ENCODE peak calls at places on chromosomes 7 and 10, in seven cellular contexts. One of them, this sample, is unnamed.

GRCh38 chr10:59346321-59346720 is 16.0 kb downstream of the FAM13C start:
- DNase-seq in stimulated activated CD4-positive, alpha-beta T cell treated with anti-CD3 and anti-CD28 coated beads, TNF-alpha, amount 100 ng/mL, for 1 hour: no peak
- DNase-seq in lower leg skin: no peak
- DNase-seq in coronary artery: no peak
- DNase-seq in stimulated activated CD8-positive, alpha-beta memory T cell treated with anti-CD3 and anti-CD28 coated beads, Interleukin-4, amount 100 ng/mL, for 1 hour: no peak
- DNase-seq in progenitor cell of endocrine pancreas: no peak
- DNase-seq in GM10248: no peak
- DNase-seq in this sample: no peak

GRCh38 chr7:42198974-42199668 is 37.9 kb downstream of the GLI3 start:
- DNase-seq in coronary artery: no peak
- DNase-seq in stimulated activated CD8-positive, alpha-beta memory T cell treated with anti-CD3 and anti-CD28 coated beads, Interleukin-4, amount 100 ng/mL, for 1 hour: no peak
- DNase-seq in GM10248: no peak
- DNase-seq in stimulated activated CD4-positive, alpha-beta T cell treated with anti-CD3 and anti-CD28 coated beads, TNF-alpha, amount 100 ng/mL, for 1 hour: no peak
- DNase-seq in progenitor cell of endocrine pancreas: no peak
- DNase-seq in lower leg skin: no peak
- DNase-seq in this sample: no peak

GRCh38 chr7:104267701-104268368 is 60.0 kb upstream of the ORC5 start:
- DNase-seq in stimulated activated CD8-positive, alpha-beta memory T cell treated with anti-CD3 and anti-CD28 coated beads, Interleukin-4, amount 100 ng/mL, for 1 hour: no peak
- DNase-seq in lower leg skin: no peak
- DNase-seq in progenitor cell of endocrine pancreas: no peak
- DNase-seq in coronary artery: no peak
- DNase-seq in GM10248: no peak
- DNase-seq in stimulated activated CD4-positive, alpha-beta T cell treated with anti-CD3 and anti-CD28 coated beads, TNF-alpha, amount 100 ng/mL, for 1 hour: no peak
- DNase-seq in this sample: peak; percentile 38

GRCh38 chr10:116704926-116705325 is 37.4 kb downstream of the HSPA12A start:
- DNase-seq in lower leg skin: no peak
- DNase-seq in progenitor cell of endocrine pancreas: no peak
- DNase-seq in stimulated activated CD4-positive, alpha-beta T cell treated with anti-CD3 and anti-CD28 coated beads, TNF-alpha, amount 100 ng/mL, for 1 hour: no peak
- DNase-seq in stimulated activated CD8-positive, alpha-beta memory T cell treated with anti-CD3 and anti-CD28 coated beads, Interleukin-4, amount 100 ng/mL, for 1 hour: no peak
- DNase-seq in coronary artery: no peak
- DNase-seq in GM10248: no peak
- DNase-seq in this sample: no peak

GRCh38 chr7:158473946-158474345 is 113.7 kb downstream of the PTPRN2 start:
- DNase-seq in coronary artery: no peak
- DNase-seq in progenitor cell of endocrine pancreas: no peak
- DNase-seq in stimulated activated CD8-positive, alpha-beta memory T cell treated with anti-CD3 and anti-CD28 coated beads, Interleukin-4, amount 100 ng/mL, for 1 hour: no peak
- DNase-seq in lower leg skin: no peak
- DNase-seq in GM10248: no peak
- DNase-seq in stimulated activated CD4-positive, alpha-beta T cell treated with anti-CD3 and anti-CD28 coated beads, TNF-alpha, amount 100 ng/mL, for 1 hour: no peak
- DNase-seq in this sample: no peak

GRCh38 chr10:113221756-113222168 is 271.7 kb downstream of the TCF7L2 start:
- DNase-seq in GM10248: no peak
- DNase-seq in stimulated activated CD4-positive, alpha-beta T cell treated with anti-CD3 and anti-CD28 coated beads, TNF-alpha, amount 100 ng/mL, for 1 hour: no peak
- DNase-seq in stimulated activated CD8-positive, alpha-beta memory T cell treated with anti-CD3 and anti-CD28 coated beads, Interleukin-4, amount 100 ng/mL, for 1 hour: no peak
- DNase-seq in lower leg skin: no peak
- DNase-seq in coronary artery: no peak
- DNase-seq in progenitor cell of endocrine pancreas: no peak
- DNase-seq in this sample: no peak

GRCh38 chr10:31001740-31002139 is 29.9 kb downstream of the ZNF438 start:
- DNase-seq in stimulated activated CD4-positive, alpha-beta T cell treated with anti-CD3 and anti-CD28 coated beads, TNF-alpha, amount 100 ng/mL, for 1 hour: no peak
- DNase-seq in lower leg skin: no peak
- DNase-seq in progenitor cell of endocrine pancreas: no peak
- DNase-seq in coronary artery: no peak
- DNase-seq in GM10248: no peak
- DNase-seq in stimulated activated CD8-positive, alpha-beta memory T cell treated with anti-CD3 and anti-CD28 coated beads, Interleukin-4, amount 100 ng/mL, for 1 hour: no peak
- DNase-seq in this sample: no peak

GRCh38 chr10:124231188-124232135 is 138.1 kb upstream of the CHST15 start:
- DNase-seq in progenitor cell of endocrine pancreas: no peak
- DNase-seq in GM10248: peak; percentile 58
- DNase-seq in stimulated activated CD4-positive, alpha-beta T cell treated with anti-CD3 and anti-CD28 coated beads, TNF-alpha, amount 100 ng/mL, for 1 hour: no peak
- DNase-seq in stimulated activated CD8-positive, alpha-beta memory T cell treated with anti-CD3 and anti-CD28 coated beads, Interleukin-4, amount 100 ng/mL, for 1 hour: no peak
- DNase-seq in lower leg skin: no peak
- DNase-seq in coronary artery: peak; percentile 52
- DNase-seq in this sample: no peak

GRCh38 chr10:30782543-30783461 is 153.2 kb upstream of the LYZL2 start:
- DNase-seq in GM10248: no peak
- DNase-seq in progenitor cell of endocrine pancreas: no peak
- DNase-seq in stimulated activated CD4-positive, alpha-beta T cell treated with anti-CD3 and anti-CD28 coated beads, TNF-alpha, amount 100 ng/mL, for 1 hour: no peak
- DNase-seq in stimulated activated CD8-positive, alpha-beta memory T cell treated with anti-CD3 and anti-CD28 coated beads, Interleukin-4, amount 100 ng/mL, for 1 hour: no peak
- DNase-seq in lower leg skin: peak; percentile 58
- DNase-seq in coronary artery: no peak
- DNase-seq in this sample: no peak

GRCh38 chr7:91324663-91325062 is 60.4 kb downstream of the FZD1 start:
- DNase-seq in stimulated activated CD4-positive, alpha-beta T cell treated with anti-CD3 and anti-CD28 coated beads, TNF-alpha, amount 100 ng/mL, for 1 hour: no peak
- DNase-seq in GM10248: no peak
- DNase-seq in stimulated activated CD8-positive, alpha-beta memory T cell treated with anti-CD3 and anti-CD28 coated beads, Interleukin-4, amount 100 ng/mL, for 1 hour: no peak
- DNase-seq in coronary artery: no peak
- DNase-seq in lower leg skin: no peak
- DNase-seq in progenitor cell of endocrine pancreas: no peak
- DNase-seq in this sample: no peak

GRCh38 chr10:1376384-1376945 is 320.3 kb downstream of the WDR37 start:
- DNase-seq in stimulated activated CD8-positive, alpha-beta memory T cell treated with anti-CD3 and anti-CD28 coated beads, Interleukin-4, amount 100 ng/mL, for 1 hour: no peak
- DNase-seq in stimulated activated CD4-positive, alpha-beta T cell treated with anti-CD3 and anti-CD28 coated beads, TNF-alpha, amount 100 ng/mL, for 1 hour: no peak
- DNase-seq in progenitor cell of endocrine pancreas: no peak
- DNase-seq in lower leg skin: no peak
- DNase-seq in coronary artery: no peak
- DNase-seq in GM10248: no peak
- DNase-seq in this sample: no peak

GRCh38 chr10:67612577-67613537 is 83.1 kb downstream of the CTNNA3 start:
- DNase-seq in coronary artery: no peak
- DNase-seq in lower leg skin: no peak
- DNase-seq in stimulated activated CD4-positive, alpha-beta T cell treated with anti-CD3 and anti-CD28 coated beads, TNF-alpha, amount 100 ng/mL, for 1 hour: no peak
- DNase-seq in stimulated activated CD8-positive, alpha-beta memory T cell treated with anti-CD3 and anti-CD28 coated beads, Interleukin-4, amount 100 ng/mL, for 1 hour: peak; percentile 18
- DNase-seq in GM10248: peak; percentile 24
- DNase-seq in progenitor cell of endocrine pancreas: no peak
- DNase-seq in this sample: no peak

GRCh38 chr10:120392245-120392644 is 64.8 kb upstream of the PLPP4 start:
- DNase-seq in stimulated activated CD4-positive, alpha-beta T cell treated with anti-CD3 and anti-CD28 coated beads, TNF-alpha, amount 100 ng/mL, for 1 hour: no peak
- DNase-seq in lower leg skin: no peak
- DNase-seq in GM10248: no peak
- DNase-seq in coronary artery: no peak
- DNase-seq in progenitor cell of endocrine pancreas: no peak
- DNase-seq in stimulated activated CD8-positive, alpha-beta memory T cell treated with anti-CD3 and anti-CD28 coated beads, Interleukin-4, amount 100 ng/mL, for 1 hour: no peak
- DNase-seq in this sample: no peak

GRCh38 chr7:17516768-17517167 is 218.3 kb downstream of the AHR start:
- DNase-seq in stimulated activated CD8-positive, alpha-beta memory T cell treated with anti-CD3 and anti-CD28 coated beads, Interleukin-4, amount 100 ng/mL, for 1 hour: no peak
- DNase-seq in coronary artery: no peak
- DNase-seq in lower leg skin: no peak
- DNase-seq in stimulated activated CD4-positive, alpha-beta T cell treated with anti-CD3 and anti-CD28 coated beads, TNF-alpha, amount 100 ng/mL, for 1 hour: no peak
- DNase-seq in progenitor cell of endocrine pancreas: no peak
- DNase-seq in GM10248: no peak
- DNase-seq in this sample: no peak

GRCh38 chr7:55570939-55571338 is 1.4 kb downstream of the VOPP1 start:
- DNase-seq in stimulated activated CD4-positive, alpha-beta T cell treated with anti-CD3 and anti-CD28 coated beads, TNF-alpha, amount 100 ng/mL, for 1 hour: no peak
- DNase-seq in coronary artery: no peak
- DNase-seq in lower leg skin: no peak
- DNase-seq in GM10248: no peak
- DNase-seq in progenitor cell of endocrine pancreas: no peak
- DNase-seq in stimulated activated CD8-positive, alpha-beta memory T cell treated with anti-CD3 and anti-CD28 coated beads, Interleukin-4, amount 100 ng/mL, for 1 hour: no peak
- DNase-seq in this sample: peak; percentile 85

GRCh38 chr10:123021517-123021916 is 12.7 kb downstream of the ACADSB start:
- DNase-seq in progenitor cell of endocrine pancreas: no peak
- DNase-seq in stimulated activated CD4-positive, alpha-beta T cell treated with anti-CD3 and anti-CD28 coated beads, TNF-alpha, amount 100 ng/mL, for 1 hour: no peak
- DNase-seq in GM10248: no peak
- DNase-seq in coronary artery: no peak
- DNase-seq in stimulated activated CD8-positive, alpha-beta memory T cell treated with anti-CD3 and anti-CD28 coated beads, Interleukin-4, amount 100 ng/mL, for 1 hour: no peak
- DNase-seq in lower leg skin: no peak
- DNase-seq in this sample: no peak

This sample was measured in RWPE1.